ENCODE peak calls at places on chromosome 1, in nine cellular contexts. One of them, this sample, is unnamed.

GRCh38 chr1:48617227-48617626 is 145.2 kb upstream of the SPATA6 start:
- DNase-seq in heart left ventricle: no peak
- DNase-seq in breast epithelium: no peak
- DNase-seq in H1: no peak
- DNase-seq in K562: no peak
- DNase-seq in prostate gland: no peak
- DNase-seq in uterus: no peak
- DNase-seq in A549: no peak
- DNase-seq in GM12878: no peak
- DNase-seq in this sample: no peak

GRCh38 chr1:54857741-54858665 is 29.0 kb downstream of the DHCR24 start:
- DNase-seq in heart left ventricle: no peak
- DNase-seq in breast epithelium: no peak
- DNase-seq in H1: no peak
- DNase-seq in K562: no peak
- DNase-seq in prostate gland: no peak
- DNase-seq in uterus: no peak
- DNase-seq in A549: no peak
- DNase-seq in GM12878: no peak
- DNase-seq in this sample: no peak

GRCh38 chr1:243475966-243476365 is 220.1 kb downstream of the SDCCAG8 start:
- DNase-seq in heart left ventricle: no peak
- DNase-seq in breast epithelium: no peak
- DNase-seq in H1: no peak
- DNase-seq in K562: peak
- DNase-seq in prostate gland: no peak
- DNase-seq in uterus: no peak
- DNase-seq in A549: peak
- DNase-seq in GM12878: no peak
- DNase-seq in this sample: no peak

GRCh38 chr1:4214826-4215225 is 314.8 kb upstream of the C1orf174 start:
- DNase-seq in heart left ventricle: peak
- DNase-seq in breast epithelium: no peak
- DNase-seq in H1: no peak
- DNase-seq in K562: no peak
- DNase-seq in prostate gland: no peak
- DNase-seq in uterus: no peak
- DNase-seq in A549: no peak
- DNase-seq in GM12878: no peak
- DNase-seq in this sample: no peak

GRCh38 chr1:26529655-26530539 is at the start of gene RPS6KA1:
- DNase-seq in heart left ventricle: peak
- DNase-seq in breast epithelium: no peak
- DNase-seq in H1: no peak
- DNase-seq in K562: peak
- DNase-seq in prostate gland: peak
- DNase-seq in uterus: peak
- DNase-seq in A549: peak
- DNase-seq in GM12878: no peak
- DNase-seq in this sample: no peak

GRCh38 chr1:190479537-190479936 is 1.9 kb upstream of the BRINP3 start:
- DNase-seq in heart left ventricle: no peak
- DNase-seq in breast epithelium: no peak
- DNase-seq in H1: no peak
- DNase-seq in K562: no peak
- DNase-seq in prostate gland: no peak
- DNase-seq in uterus: no peak
- DNase-seq in A549: no peak
- DNase-seq in GM12878: no peak
- DNase-seq in this sample: no peak

GRCh38 chr1:179996099-179996498 is 41.5 kb downstream of the CEP350 start:
- DNase-seq in heart left ventricle: no peak
- DNase-seq in breast epithelium: no peak
- DNase-seq in H1: no peak
- DNase-seq in K562: no peak
- DNase-seq in prostate gland: no peak
- DNase-seq in uterus: no peak
- DNase-seq in A549: no peak
- DNase-seq in GM12878: no peak
- DNase-seq in this sample: no peak

GRCh38 chr1:165053273-165053835 is 303.2 kb downstream of the LMX1A start:
- DNase-seq in heart left ventricle: no peak
- DNase-seq in breast epithelium: no peak
- DNase-seq in H1: no peak
- DNase-seq in K562: no peak
- DNase-seq in prostate gland: no peak
- DNase-seq in uterus: no peak
- DNase-seq in A549: no peak
- DNase-seq in GM12878: no peak
- DNase-seq in this sample: no peak

GRCh38 chr1:151056149-151056548 is 3.3 kb downstream of the CDC42SE1 start:
- DNase-seq in heart left ventricle: no peak
- DNase-seq in breast epithelium: no peak
- DNase-seq in H1: no peak
- DNase-seq in K562: peak
- DNase-seq in prostate gland: no peak
- DNase-seq in uterus: no peak
- DNase-seq in A549: no peak
- DNase-seq in GM12878: no peak
- DNase-seq in this sample: no peak

GRCh38 chr1:94244816-94245215 is 7.4 kb upstream of the ARHGAP29 start:
- DNase-seq in heart left ventricle: no peak
- DNase-seq in breast epithelium: no peak
- DNase-seq in H1: no peak
- DNase-seq in K562: no peak
- DNase-seq in prostate gland: no peak
- DNase-seq in uterus: no peak
- DNase-seq in A549: no peak
- DNase-seq in GM12878: no peak
- DNase-seq in this sample: no peak

GRCh38 chr1:101257500-101258325 is 20.9 kb downstream of the S1PR1 start:
- DNase-seq in heart left ventricle: no peak
- DNase-seq in breast epithelium: no peak
- DNase-seq in H1: no peak
- DNase-seq in K562: peak
- DNase-seq in prostate gland: no peak
- DNase-seq in uterus: no peak
- DNase-seq in A549: no peak
- DNase-seq in GM12878: peak
- DNase-seq in this sample: no peak

GRCh38 chr1:33918368-33918767 is 54.5 kb downstream of the HMGB4 start:
- DNase-seq in heart left ventricle: no peak
- DNase-seq in breast epithelium: no peak
- DNase-seq in H1: no peak
- DNase-seq in K562: peak
- DNase-seq in prostate gland: no peak
- DNase-seq in uterus: no peak
- DNase-seq in A549: no peak
- DNase-seq in GM12878: no peak
- DNase-seq in this sample: no peak

GRCh38 chr1:229229721-229230135 is 41.2 kb upstream of the RAB4A start:
- DNase-seq in heart left ventricle: peak
- DNase-seq in breast epithelium: no peak
- DNase-seq in H1: no peak
- DNase-seq in K562: no peak
- DNase-seq in prostate gland: peak
- DNase-seq in uterus: peak
- DNase-seq in A549: no peak
- DNase-seq in GM12878: no peak
- DNase-seq in this sample: peak
- H3K27ac ChIP-seq in heart left ventricle: peak
- H3K27ac ChIP-seq in breast epithelium: peak
- H3K27ac ChIP-seq in H1: peak
- H3K27ac ChIP-seq in K562: no peak
- H3K27ac ChIP-seq in prostate gland: peak
- H3K27ac ChIP-seq in uterus: peak
- H3K27ac ChIP-seq in A549: peak
- H3K27ac ChIP-seq in GM12878: no peak
- H3K27ac ChIP-seq in this sample: peak

DNA sequence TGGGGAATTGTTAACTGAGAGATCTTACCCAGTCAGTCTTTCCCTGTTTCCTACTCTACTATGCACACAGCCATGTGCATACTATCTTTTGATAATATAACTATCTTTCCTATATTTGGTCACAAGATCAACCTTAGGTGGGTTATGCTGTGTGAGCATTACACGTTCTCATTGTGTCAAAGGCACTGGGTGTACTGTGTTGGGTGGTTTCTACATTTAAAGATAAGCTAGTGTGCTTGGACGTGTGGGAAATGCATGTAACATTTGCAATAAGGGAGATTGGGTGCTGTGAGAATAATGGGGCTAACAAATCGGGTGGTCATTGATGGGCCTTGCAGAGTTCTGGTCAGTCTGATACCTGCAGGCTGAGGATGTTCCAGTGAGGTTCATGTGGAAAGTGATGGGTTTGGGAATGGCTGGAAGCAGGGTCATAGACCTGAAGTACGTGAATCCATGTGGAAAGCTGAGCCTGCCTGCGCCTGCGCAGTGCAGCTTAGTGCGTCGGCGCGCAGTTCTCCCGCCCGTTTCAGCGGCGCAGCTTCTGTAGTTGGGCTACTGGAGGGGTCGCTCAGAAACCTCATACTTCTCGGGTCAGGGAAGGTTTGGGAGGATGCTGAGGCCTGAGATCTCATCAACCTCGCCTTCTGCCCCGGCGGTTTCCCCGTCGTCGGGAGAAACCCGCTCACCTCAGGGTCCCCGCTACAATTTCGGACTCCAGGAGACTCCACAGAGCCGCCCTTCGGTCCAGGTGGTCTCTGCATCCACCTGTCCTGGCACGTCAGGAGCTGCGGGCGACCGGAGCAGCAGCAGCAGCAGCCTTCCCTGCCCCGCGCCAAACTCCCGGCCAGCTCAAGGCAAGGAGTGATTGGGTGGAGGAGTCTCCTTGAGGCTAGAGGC is at the start of gene MSH4:
- DNase-seq in heart left ventricle: no peak
- DNase-seq in breast epithelium: no peak
- DNase-seq in H1: no peak
- DNase-seq in K562: peak
- DNase-seq in prostate gland: no peak
- DNase-seq in uterus: no peak
- DNase-seq in A549: no peak
- DNase-seq in GM12878: no peak
- DNase-seq in this sample: no peak
- TF ChIP-seq POLR2A in heart left ventricle: no peak
- TF ChIP-seq POLR2A in breast epithelium: no peak
- TF ChIP-seq POLR2A in H1: peak
- TF ChIP-seq POLR2A in K562: peak
- TF ChIP-seq POLR2A in prostate gland: no peak
- TF ChIP-seq POLR2A in uterus: no peak
- TF ChIP-seq POLR2A in A549: no peak
- TF ChIP-seq POLR2A in GM12878: peak
- TF ChIP-seq POLR2A in this sample: no peak

GRCh38 chr1:229888157-229888556 is 178.9 kb upstream of the GALNT2 start:
- DNase-seq in heart left ventricle: no peak
- DNase-seq in breast epithelium: no peak
- DNase-seq in H1: no peak
- DNase-seq in K562: no peak
- DNase-seq in prostate gland: no peak
- DNase-seq in uterus: no peak
- DNase-seq in A549: no peak
- DNase-seq in GM12878: no peak
- DNase-seq in this sample: no peak

GRCh38 chr1:229891227-229891626 is 175.8 kb upstream of the GALNT2 start:
- DNase-seq in heart left ventricle: no peak
- DNase-seq in breast epithelium: no peak
- DNase-seq in H1: no peak
- DNase-seq in K562: no peak
- DNase-seq in prostate gland: no peak
- DNase-seq in uterus: no peak
- DNase-seq in A549: no peak
- DNase-seq in GM12878: no peak
- DNase-seq in this sample: no peak

GRCh38 chr1:229887043-229887822 is 179.8 kb upstream of the GALNT2 start:
- DNase-seq in heart left ventricle: peak
- DNase-seq in breast epithelium: no peak
- DNase-seq in H1: no peak
- DNase-seq in K562: no peak
- DNase-seq in prostate gland: no peak
- DNase-seq in uterus: no peak
- DNase-seq in A549: peak
- DNase-seq in GM12878: no peak
- DNase-seq in this sample: no peak

GRCh38 chr1:229888561-229889001 is 178.5 kb upstream of the GALNT2 start:
- DNase-seq in heart left ventricle: no peak
- DNase-seq in breast epithelium: no peak
- DNase-seq in H1: no peak
- DNase-seq in K562: no peak
- DNase-seq in prostate gland: no peak
- DNase-seq in uterus: no peak
- DNase-seq in A549: no peak
- DNase-seq in GM12878: no peak
- DNase-seq in this sample: peak

GRCh38 chr1:229889031-229889517 is 178.0 kb upstream of the GALNT2 start:
- DNase-seq in heart left ventricle: no peak
- DNase-seq in breast epithelium: no peak
- DNase-seq in H1: no peak
- DNase-seq in K562: no peak
- DNase-seq in prostate gland: peak
- DNase-seq in uterus: no peak
- DNase-seq in A549: no peak
- DNase-seq in GM12878: no peak
- DNase-seq in this sample: no peak
- H3K27ac ChIP-seq in heart left ventricle: peak
- H3K27ac ChIP-seq in breast epithelium: no peak
- H3K27ac ChIP-seq in H1: no peak
- H3K27ac ChIP-seq in K562: no peak
- H3K27ac ChIP-seq in prostate gland: no peak
- H3K27ac ChIP-seq in uterus: no peak
- H3K27ac ChIP-seq in A549: no peak
- H3K27ac ChIP-seq in GM12878: no peak
- H3K27ac ChIP-seq in this sample: no peak

GRCh38 chr1:27830621-27831424 is at the start of gene PPP1R8:
- DNase-seq in heart left ventricle: peak
- DNase-seq in breast epithelium: peak
- DNase-seq in H1: peak
- DNase-seq in K562: peak
- DNase-seq in prostate gland: peak
- DNase-seq in uterus: peak
- DNase-seq in A549: peak
- DNase-seq in GM12878: peak
- DNase-seq in this sample: peak
- TF ChIP-seq POLR2A in heart left ventricle: no peak
- TF ChIP-seq POLR2A in breast epithelium: peak
- TF ChIP-seq POLR2A in H1: peak
- TF ChIP-seq POLR2A in K562: peak
- TF ChIP-seq POLR2A in prostate gland: peak
- TF ChIP-seq POLR2A in uterus: peak
- TF ChIP-seq POLR2A in A549: peak
- TF ChIP-seq POLR2A in GM12878: peak
- TF ChIP-seq POLR2A in this sample: peak

DNA sequence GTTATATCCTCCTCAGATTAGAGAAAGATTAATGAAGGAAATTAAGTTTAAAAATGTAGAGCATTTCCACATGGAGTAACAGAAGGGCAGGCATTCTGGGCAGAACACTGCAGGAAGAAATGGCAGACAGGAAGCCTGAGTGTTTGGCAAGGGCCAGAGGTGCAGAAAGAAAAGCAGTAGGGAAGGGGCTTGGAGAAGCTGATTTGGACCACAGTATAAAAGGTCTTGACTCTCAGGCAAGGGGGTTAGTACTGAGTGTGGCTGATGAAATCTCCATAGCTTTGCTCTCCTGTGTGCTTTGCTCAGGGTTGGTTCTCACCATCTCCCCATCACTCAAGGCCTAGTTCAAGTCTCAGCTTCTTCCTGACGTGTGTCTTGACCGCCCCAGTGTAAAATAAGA is 80.2 kb downstream of the SLC45A1 start:
- DNase-seq in heart left ventricle: no peak
- DNase-seq in breast epithelium: no peak
- DNase-seq in H1: no peak
- DNase-seq in K562: no peak
- DNase-seq in prostate gland: no peak
- DNase-seq in uterus: no peak
- DNase-seq in A549: no peak
- DNase-seq in GM12878: no peak
- DNase-seq in this sample: no peak
- H3K27ac ChIP-seq in heart left ventricle: peak
- H3K27ac ChIP-seq in breast epithelium: peak
- H3K27ac ChIP-seq in H1: no peak
- H3K27ac ChIP-seq in K562: no peak
- H3K27ac ChIP-seq in prostate gland: no peak
- H3K27ac ChIP-seq in uterus: peak
- H3K27ac ChIP-seq in A549: peak
- H3K27ac ChIP-seq in GM12878: peak
- H3K27ac ChIP-seq in this sample: peak